ENCODE peak calls at places on chromosomes 11 and 22, in six cellular contexts. One of them, this sample, is unnamed.
A peak's percentile ranks its signal among the peaks of the same experiment; 100 is the strongest.

GRCh38 chr11:93686812-93687211 is 25.3 kb downstream of the CEP295 start:
- DNase-seq in adrenal gland: no peak
- DNase-seq in aorta: no peak
- DNase-seq in heart right ventricle: no peak
- DNase-seq in ovary: no peak
- DNase-seq in GM12878: no peak
- DNase-seq in this sample: no peak

GRCh38 chr11:95149659-95150294 is 60.1 kb downstream of the ENDOD1 start:
- DNase-seq in adrenal gland: no peak
- DNase-seq in aorta: no peak
- DNase-seq in heart right ventricle: peak; percentile 45
- DNase-seq in ovary: no peak
- DNase-seq in GM12878: no peak
- DNase-seq in this sample: no peak

GRCh38 chr11:94926698-94927237 is 46.6 kb downstream of the CWC15 start:
- DNase-seq in adrenal gland: peak; percentile 78
- DNase-seq in aorta: peak; percentile 93
- DNase-seq in heart right ventricle: peak; percentile 93
- DNase-seq in ovary: peak; percentile 82
- DNase-seq in GM12878: no peak
- DNase-seq in this sample: no peak

GRCh38 chr11:110022548-110022947 is 70.6 kb upstream of the ZC3H12C start:
- DNase-seq in adrenal gland: no peak
- DNase-seq in aorta: no peak
- DNase-seq in heart right ventricle: no peak
- DNase-seq in ovary: no peak
- DNase-seq in GM12878: peak; percentile 38
- DNase-seq in this sample: no peak

GRCh38 chr11:114880458-114880857 is 202.1 kb downstream of the NXPE2 start:
- DNase-seq in adrenal gland: no peak
- DNase-seq in aorta: no peak
- DNase-seq in heart right ventricle: no peak
- DNase-seq in ovary: no peak
- DNase-seq in GM12878: no peak
- DNase-seq in this sample: no peak

GRCh38 chr11:133219543-133219942 is 312.8 kb downstream of the OPCML start:
- DNase-seq in adrenal gland: no peak
- DNase-seq in aorta: no peak
- DNase-seq in heart right ventricle: no peak
- DNase-seq in ovary: no peak
- DNase-seq in GM12878: no peak
- DNase-seq in this sample: no peak

GRCh38 chr11:20035375-20035700 is 124.9 kb downstream of the DBX1 start:
- DNase-seq in adrenal gland: no peak
- DNase-seq in aorta: no peak
- DNase-seq in heart right ventricle: no peak
- DNase-seq in ovary: no peak
- DNase-seq in GM12878: no peak
- DNase-seq in this sample: no peak

GRCh38 chr11:75280227-75280671 is 39.7 kb downstream of the TPBGL start:
- DNase-seq in adrenal gland: peak; percentile 71
- DNase-seq in aorta: peak; percentile 77
- DNase-seq in heart right ventricle: peak; percentile 84
- DNase-seq in ovary: peak; percentile 81
- DNase-seq in GM12878: peak; percentile 16
- DNase-seq in this sample: peak; percentile 52

GRCh38 chr11:44634401-44635281 is 69.2 kb downstream of the CD82 start:
- DNase-seq in adrenal gland: peak; percentile 97
- DNase-seq in aorta: peak; percentile 77
- DNase-seq in heart right ventricle: peak; percentile 83
- DNase-seq in ovary: peak; percentile 85
- DNase-seq in GM12878: no peak
- DNase-seq in this sample: no peak

GRCh38 chr11:115623021-115623451 is 118.8 kb upstream of the CADM1 start:
- DNase-seq in adrenal gland: peak; percentile 87
- DNase-seq in aorta: peak; percentile 86
- DNase-seq in heart right ventricle: peak; percentile 90
- DNase-seq in ovary: peak; percentile 70
- DNase-seq in GM12878: no peak
- DNase-seq in this sample: no peak

GRCh38 chr11:12494699-12495098 is 117.3 kb downstream of the PARVA start:
- DNase-seq in adrenal gland: peak; percentile 27
- DNase-seq in aorta: no peak
- DNase-seq in heart right ventricle: no peak
- DNase-seq in ovary: no peak
- DNase-seq in GM12878: no peak
- DNase-seq in this sample: no peak

GRCh38 chr11:109040303-109040702 is 375.4 kb downstream of the DDX10 start:
- DNase-seq in adrenal gland: no peak
- DNase-seq in aorta: no peak
- DNase-seq in heart right ventricle: no peak
- DNase-seq in ovary: no peak
- DNase-seq in GM12878: no peak
- DNase-seq in this sample: no peak

GRCh38 chr11:119195680-119196079 is 10.4 kb downstream of the NHERF4 start:
- DNase-seq in adrenal gland: peak; percentile 63
- DNase-seq in aorta: no peak
- DNase-seq in heart right ventricle: no peak
- DNase-seq in ovary: no peak
- DNase-seq in GM12878: no peak
- DNase-seq in this sample: no peak

GRCh38 chr11:33830903-33831648 is 56.8 kb upstream of the FBXO3 start:
- DNase-seq in adrenal gland: no peak
- DNase-seq in aorta: no peak
- DNase-seq in heart right ventricle: no peak
- DNase-seq in ovary: no peak
- DNase-seq in GM12878: no peak
- DNase-seq in this sample: no peak

GRCh38 chr11:65776196-65776595 is 4.6 kb downstream of the AP5B1 start:
- DNase-seq in adrenal gland: no peak
- DNase-seq in aorta: no peak
- DNase-seq in heart right ventricle: no peak
- DNase-seq in ovary: no peak
- DNase-seq in GM12878: no peak
- DNase-seq in this sample: no peak

GRCh38 chr22:41343717-41344116 is 38.0 kb upstream of the TEF start:
- DNase-seq in adrenal gland: no peak
- DNase-seq in aorta: no peak
- DNase-seq in heart right ventricle: no peak
- DNase-seq in ovary: no peak
- DNase-seq in GM12878: no peak
- DNase-seq in this sample: no peak

GRCh38 chr11:41536001-41536568 is 76.6 kb upstream of the LRRC4C start:
- DNase-seq in adrenal gland: no peak
- DNase-seq in aorta: no peak
- DNase-seq in heart right ventricle: no peak
- DNase-seq in ovary: no peak
- DNase-seq in GM12878: no peak
- DNase-seq in this sample: no peak

GRCh38 chr22:45397806-45398205 is 15.6 kb downstream of the SMC1B start:
- DNase-seq in adrenal gland: no peak
- DNase-seq in aorta: no peak
- DNase-seq in heart right ventricle: no peak
- DNase-seq in ovary: no peak
- DNase-seq in GM12878: no peak
- DNase-seq in this sample: no peak

GRCh38 chr11:27353593-27354358 is 9.2 kb downstream of the CCDC34 start:
- DNase-seq in adrenal gland: no peak
- DNase-seq in aorta: no peak
- DNase-seq in heart right ventricle: no peak
- DNase-seq in ovary: no peak
- DNase-seq in GM12878: no peak
- DNase-seq in this sample: no peak

GRCh38 chr22:20008221-20008995 is 8.2 kb downstream of the ARVCF start:
- DNase-seq in adrenal gland: no peak
- DNase-seq in aorta: peak; percentile 40
- DNase-seq in heart right ventricle: no peak
- DNase-seq in ovary: no peak
- DNase-seq in GM12878: no peak
- DNase-seq in this sample: no peak

GRCh38 chr11:66467034-66467659 is 442 bp downstream of the PELI3 start:
- DNase-seq in adrenal gland: peak; percentile 52
- DNase-seq in aorta: peak; percentile 65
- DNase-seq in heart right ventricle: no peak
- DNase-seq in ovary: no peak
- DNase-seq in GM12878: no peak
- DNase-seq in this sample: no peak

GRCh38 chr11:23364076-23364475 is 503.8 kb upstream of the CCDC179 start:
- DNase-seq in adrenal gland: no peak
- DNase-seq in aorta: no peak
- DNase-seq in heart right ventricle: no peak
- DNase-seq in ovary: no peak
- DNase-seq in GM12878: no peak
- DNase-seq in this sample: no peak

GRCh38 chr11:122803306-122803705 is 35.0 kb upstream of the CRTAM start:
- DNase-seq in adrenal gland: no peak
- DNase-seq in aorta: no peak
- DNase-seq in heart right ventricle: no peak
- DNase-seq in ovary: no peak
- DNase-seq in GM12878: no peak
- DNase-seq in this sample: no peak

GRCh38 chr22:27992294-27993165 is 73.5 kb upstream of the PITPNB start:
- DNase-seq in adrenal gland: no peak
- DNase-seq in aorta: no peak
- DNase-seq in heart right ventricle: no peak
- DNase-seq in ovary: peak; percentile 9
- DNase-seq in GM12878: no peak
- DNase-seq in this sample: no peak

GRCh38 chr11:123694551-123694950 is 40.1 kb upstream of the SCN3B start:
- DNase-seq in adrenal gland: no peak
- DNase-seq in aorta: no peak
- DNase-seq in heart right ventricle: no peak
- DNase-seq in ovary: no peak
- DNase-seq in GM12878: no peak
- DNase-seq in this sample: no peak

GRCh38 chr11:20158597-20159257 is 1.5 kb downstream of the DBX1 start:
- DNase-seq in adrenal gland: peak; percentile 66
- DNase-seq in aorta: peak; percentile 69
- DNase-seq in heart right ventricle: peak; percentile 57
- DNase-seq in ovary: peak; percentile 63
- DNase-seq in GM12878: no peak
- DNase-seq in this sample: no peak

GRCh38 chr11:106344392-106344791 is 266.9 kb downstream of the AASDHPPT start:
- DNase-seq in adrenal gland: no peak
- DNase-seq in aorta: no peak
- DNase-seq in heart right ventricle: no peak
- DNase-seq in ovary: no peak
- DNase-seq in GM12878: no peak
- DNase-seq in this sample: no peak

GRCh38 chr11:9808943-9809342 is 145.1 kb downstream of the SWAP70 start:
- DNase-seq in adrenal gland: no peak
- DNase-seq in aorta: no peak
- DNase-seq in heart right ventricle: no peak
- DNase-seq in ovary: no peak
- DNase-seq in GM12878: no peak
- DNase-seq in this sample: no peak

GRCh38 chr11:14288189-14288935 is 70.6 kb downstream of the RRAS2 start:
- DNase-seq in adrenal gland: no peak
- DNase-seq in aorta: no peak
- DNase-seq in heart right ventricle: no peak
- DNase-seq in ovary: no peak
- DNase-seq in GM12878: no peak
- DNase-seq in this sample: no peak

GRCh38 chr11:123653997-123654565 is 343 bp downstream of the SCN3B start:
- DNase-seq in adrenal gland: peak; percentile 52
- DNase-seq in aorta: peak; percentile 58
- DNase-seq in heart right ventricle: peak; percentile 51
- DNase-seq in ovary: peak; percentile 61
- DNase-seq in GM12878: no peak
- DNase-seq in this sample: no peak

GRCh38 chr11:66115638-66116410 is 45.8 kb downstream of the PACS1 start:
- DNase-seq in adrenal gland: no peak
- DNase-seq in aorta: no peak
- DNase-seq in heart right ventricle: no peak
- DNase-seq in ovary: no peak
- DNase-seq in GM12878: peak; percentile 92
- DNase-seq in this sample: no peak

GRCh38 chr11:125799808-125800207 is 11.9 kb downstream of the PATE3 start:
- DNase-seq in adrenal gland: no peak
- DNase-seq in aorta: no peak
- DNase-seq in heart right ventricle: no peak
- DNase-seq in ovary: no peak
- DNase-seq in GM12878: no peak
- DNase-seq in this sample: no peak
- H3K9me3 ChIP-seq in adrenal gland: peaks cover 17% of the 10 kb centered on the region
- H3K9me3 ChIP-seq in aorta: peaks cover 10% of the 10 kb centered on the region
- H3K9me3 ChIP-seq in heart right ventricle: peaks cover 24% of the 10 kb centered on the region
- H3K9me3 ChIP-seq in ovary: peaks cover 4% of the 10 kb centered on the region
- H3K9me3 ChIP-seq in GM12878: peaks cover 3% of the 10 kb centered on the region
- H3K9me3 ChIP-seq in this sample: peaks cover 2% of the 10 kb centered on the region

GRCh38 chr22:47612136-47612910 is 849.9 kb downstream of the TBC1D22A start:
- DNase-seq in adrenal gland: no peak
- DNase-seq in aorta: no peak
- DNase-seq in heart right ventricle: no peak
- DNase-seq in ovary: no peak
- DNase-seq in GM12878: no peak
- DNase-seq in this sample: no peak

GRCh38 chr22:47615051-47615450 is 852.6 kb downstream of the TBC1D22A start:
- DNase-seq in adrenal gland: no peak
- DNase-seq in aorta: no peak
- DNase-seq in heart right ventricle: no peak
- DNase-seq in ovary: no peak
- DNase-seq in GM12878: no peak
- DNase-seq in this sample: no peak

GRCh38 chr22:47616396-47617020 is 854.1 kb downstream of the TBC1D22A start:
- DNase-seq in adrenal gland: no peak
- DNase-seq in aorta: no peak
- DNase-seq in heart right ventricle: no peak
- DNase-seq in ovary: no peak
- DNase-seq in GM12878: no peak
- DNase-seq in this sample: no peak

GRCh38 chr22:47610766-47611165 is 848.3 kb downstream of the TBC1D22A start:
- DNase-seq in adrenal gland: no peak
- DNase-seq in aorta: peak; percentile 4
- DNase-seq in heart right ventricle: no peak
- DNase-seq in ovary: no peak
- DNase-seq in GM12878: no peak
- DNase-seq in this sample: no peak

GRCh38 chr22:47613606-47614350 is 851.3 kb downstream of the TBC1D22A start:
- DNase-seq in adrenal gland: no peak
- DNase-seq in aorta: no peak
- DNase-seq in heart right ventricle: no peak
- DNase-seq in ovary: no peak
- DNase-seq in GM12878: no peak
- DNase-seq in this sample: no peak
- H3K9me3 ChIP-seq in adrenal gland: no peaks in the 10 kb centered on the region
- H3K9me3 ChIP-seq in aorta: peaks cover 4% of the 10 kb centered on the region
- H3K9me3 ChIP-seq in heart right ventricle: no peaks in the 10 kb centered on the region
- H3K9me3 ChIP-seq in ovary: no peaks in the 10 kb centered on the region
- H3K9me3 ChIP-seq in GM12878: no peaks in the 10 kb centered on the region
- H3K9me3 ChIP-seq in this sample: no peaks in the 10 kb centered on the region

GRCh38 chr11:120259241-120259640 is 19.3 kb downstream of the POU2F3 start:
- DNase-seq in adrenal gland: no peak
- DNase-seq in aorta: no peak
- DNase-seq in heart right ventricle: no peak
- DNase-seq in ovary: no peak
- DNase-seq in GM12878: no peak
- DNase-seq in this sample: no peak
- H3K9me3 ChIP-seq in adrenal gland: no peaks in the 10 kb centered on the region
- H3K9me3 ChIP-seq in aorta: no peaks in the 10 kb centered on the region
- H3K9me3 ChIP-seq in heart right ventricle: no peaks in the 10 kb centered on the region
- H3K9me3 ChIP-seq in ovary: no peaks in the 10 kb centered on the region
- H3K9me3 ChIP-seq in GM12878: no peaks in the 10 kb centered on the region
- H3K9me3 ChIP-seq in this sample: no peaks in the 10 kb centered on the region

GRCh38 chr11:56663386-56663785 is at the start of gene OR5AR1:
- DNase-seq in adrenal gland: no peak
- DNase-seq in aorta: no peak
- DNase-seq in heart right ventricle: no peak
- DNase-seq in ovary: no peak
- DNase-seq in GM12878: no peak
- DNase-seq in this sample: no peak
- H3K9me3 ChIP-seq in adrenal gland: no peaks in the 10 kb centered on the region
- H3K9me3 ChIP-seq in aorta: peaks cover 2% of the 10 kb centered on the region
- H3K9me3 ChIP-seq in heart right ventricle: no peaks in the 10 kb centered on the region
- H3K9me3 ChIP-seq in ovary: no peaks in the 10 kb centered on the region
- H3K9me3 ChIP-seq in GM12878: no peaks in the 10 kb centered on the region
- H3K9me3 ChIP-seq in this sample: no peaks in the 10 kb centered on the region

This sample was measured in T-helper 17 cell.